ENCODE peak calls at places on chromosomes 13 and 19, in four cellular contexts. B is A549, M is K562, T is GM12878. R is an unnamed sample.

GRCh38 chr19:1366899-1367870 is 16.5 kb upstream of the NDUFS7 start:
- DNase-seq in T (no peak), M (no peak), B (no peak), R (no peak)

GRCh38 chr13:25046274-25046984 is 49.5 kb upstream of the PABPC3 start:
- DNase-seq in B (no peak), T (no peak), M (no peak), R (no peak)

GRCh38 chr13:76836311-76836710 is 49.9 kb downstream of the KCTD12 start:
- DNase-seq in M (no peak), T (no peak), B (no peak), R (no peak)

GRCh38 chr13:99218969-99219368 is 18.3 kb downstream of the UBAC2 start:
- DNase-seq in T (peak), M (no peak), B (no peak), R (no peak)

GRCh38 chr13:40974460-40975407 is 44.4 kb downstream of the ELF1 start:
- DNase-seq in B (peak), M (peak), T (no peak), R (peak)

GRCh38 chr13:105139380-105140285 is 1395.8 kb downstream of the EFNB2 start:
- DNase-seq in M (no peak), T (peak), B (peak), R (peak)

GRCh38 chr13:30466841-30467252 is 1.1 kb upstream of the HMGB1 start:
- DNase-seq in M (no peak), T (no peak), B (no peak), R (no peak)

GRCh38 chr13:110126391-110126961 is 180.5 kb downstream of the COL4A1 start:
- DNase-seq in T (no peak), M (no peak), B (peak), R (no peak)

GRCh38 chr13:66659291-66660012 is 570.7 kb downstream of the PCDH9 start:
- DNase-seq in T (no peak), B (peak), M (no peak), R (no peak)

GRCh38 chr19:31274266-31274963 is 74.8 kb downstream of the TSHZ3 start:
- DNase-seq in T (no peak), B (no peak), M (no peak), R (no peak)

GRCh38 chr13:42140494-42140893 is 92.0 kb downstream of the DGKH start:
- DNase-seq in M (no peak), B (no peak), T (no peak), R (no peak)

GRCh38 chr13:51932231-51932630 is 70.5 kb downstream of the CCDC70 start:
- DNase-seq in B (no peak), T (no peak), M (no peak), R (no peak)

GRCh38 chr13:37127706-37128241 is 22.3 kb upstream of the CSNK1A1L start:
- DNase-seq in T (no peak), M (no peak), B (no peak), R (no peak)
- TF ChIP-seq POLR2AphosphoS2 in T (no peak), M (no peak), B (no peak), R (no peak)

GRCh38 chr19:42284066-42284501 is 15.0 kb downstream of the CIC start:
- DNase-seq in M (peak), B (peak), T (no peak), R (no peak)

GRCh38 chr19:42285546-42285945 is 16.4 kb upstream of the PRR19 start:
- DNase-seq in M (no peak), T (no peak), B (no peak), R (no peak)

GRCh38 chr19:42283248-42284065 is 14.4 kb downstream of the CIC start:
- DNase-seq in T (peak), B (peak), M (peak), R (peak)

GRCh38 chr19:42285988-42286348 is 16.0 kb upstream of the PRR19 start:
- DNase-seq in M (no peak), B (no peak), T (no peak), R (no peak)

DNA sequence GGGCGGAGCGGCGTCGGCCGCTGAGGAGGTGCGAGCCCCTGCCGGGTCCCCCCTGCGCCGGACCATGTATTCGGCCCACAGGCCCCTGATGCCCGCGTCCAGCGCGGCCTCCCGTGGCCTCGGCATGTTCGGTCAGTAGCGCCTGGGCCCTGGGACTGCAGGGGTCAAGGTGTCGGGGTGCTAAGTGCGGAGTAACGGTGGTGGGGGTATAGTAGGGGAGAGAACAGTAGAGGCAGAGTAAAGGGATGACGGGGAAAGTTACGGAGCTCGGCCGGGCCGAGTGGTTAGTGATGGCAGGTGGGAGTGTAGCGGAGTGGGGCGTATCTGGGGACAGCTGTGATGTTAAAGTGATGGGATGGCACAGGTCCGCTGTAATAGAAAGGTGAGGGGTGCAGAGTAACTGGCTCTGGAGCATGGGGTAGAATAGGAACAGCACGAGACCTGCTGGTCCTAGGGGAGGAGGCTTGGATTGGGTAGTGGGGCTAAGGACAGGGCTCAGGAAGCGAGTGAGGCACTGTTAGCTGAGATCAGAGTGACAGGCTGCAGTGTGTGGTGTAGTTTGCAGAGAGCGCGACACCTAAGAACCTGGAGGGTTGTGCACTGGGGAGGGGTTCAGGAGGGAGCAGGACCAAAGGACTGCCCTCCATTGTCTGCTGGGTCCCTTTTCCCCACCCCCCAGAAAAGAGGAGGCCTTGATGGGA is 15.7 kb downstream of the CIC start:
- DNase-seq in T (no peak), M (no peak), B (no peak), R (no peak)
- TF ChIP-seq POLR2AphosphoS2 in T (no peak), M (no peak), B (no peak), R (no peak)

DNA sequence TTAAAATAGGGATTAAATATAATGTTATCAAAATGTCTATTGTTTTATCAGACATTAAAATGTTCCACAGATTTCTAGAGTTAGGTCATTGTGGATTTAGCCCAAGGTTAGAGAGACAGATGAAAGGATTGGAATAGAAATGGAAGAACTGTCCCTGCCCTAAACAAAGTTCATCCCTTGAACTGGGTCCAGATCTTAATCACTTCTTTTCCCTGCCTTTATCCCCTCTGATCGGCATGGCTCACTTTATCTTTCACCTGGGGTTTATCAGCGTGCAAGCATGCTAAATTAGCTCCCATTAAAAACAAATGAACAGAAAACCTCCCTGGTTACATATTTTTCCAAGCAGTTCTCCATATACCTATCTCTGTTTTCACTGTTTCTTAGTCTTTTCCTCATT is 23.4 kb upstream of the ARGLU1 start:
- DNase-seq in T (no peak), M (no peak), B (no peak), R (peak)
- TF ChIP-seq POLR2AphosphoS2 in T (no peak), M (no peak), B (no peak), R (no peak)

GRCh38 chr19:56504581-56504980 is 3.1 kb upstream of the ZNF471 start:
- DNase-seq in M (no peak), B (no peak), T (no peak), R (no peak)
- TF ChIP-seq POLR2AphosphoS2 in M (no peak), B (no peak), T (no peak), R (no peak)

GRCh38 chr13:46641274-46642081 is 88.5 kb downstream of the LRCH1 start:
- DNase-seq in T (no peak), B (no peak), M (no peak), R (no peak)

GRCh38 chr13:46638262-46638661 is 85.3 kb downstream of the LRCH1 start:
- DNase-seq in T (no peak), B (no peak), M (no peak), R (no peak)

GRCh38 chr13:46640843-46641242 is 87.9 kb downstream of the LRCH1 start:
- DNase-seq in T (no peak), M (no peak), B (no peak), R (no peak)

GRCh38 chr13:46637213-46637612 is 84.2 kb downstream of the LRCH1 start:
- DNase-seq in T (no peak), M (no peak), B (no peak), R (no peak)

DNA sequence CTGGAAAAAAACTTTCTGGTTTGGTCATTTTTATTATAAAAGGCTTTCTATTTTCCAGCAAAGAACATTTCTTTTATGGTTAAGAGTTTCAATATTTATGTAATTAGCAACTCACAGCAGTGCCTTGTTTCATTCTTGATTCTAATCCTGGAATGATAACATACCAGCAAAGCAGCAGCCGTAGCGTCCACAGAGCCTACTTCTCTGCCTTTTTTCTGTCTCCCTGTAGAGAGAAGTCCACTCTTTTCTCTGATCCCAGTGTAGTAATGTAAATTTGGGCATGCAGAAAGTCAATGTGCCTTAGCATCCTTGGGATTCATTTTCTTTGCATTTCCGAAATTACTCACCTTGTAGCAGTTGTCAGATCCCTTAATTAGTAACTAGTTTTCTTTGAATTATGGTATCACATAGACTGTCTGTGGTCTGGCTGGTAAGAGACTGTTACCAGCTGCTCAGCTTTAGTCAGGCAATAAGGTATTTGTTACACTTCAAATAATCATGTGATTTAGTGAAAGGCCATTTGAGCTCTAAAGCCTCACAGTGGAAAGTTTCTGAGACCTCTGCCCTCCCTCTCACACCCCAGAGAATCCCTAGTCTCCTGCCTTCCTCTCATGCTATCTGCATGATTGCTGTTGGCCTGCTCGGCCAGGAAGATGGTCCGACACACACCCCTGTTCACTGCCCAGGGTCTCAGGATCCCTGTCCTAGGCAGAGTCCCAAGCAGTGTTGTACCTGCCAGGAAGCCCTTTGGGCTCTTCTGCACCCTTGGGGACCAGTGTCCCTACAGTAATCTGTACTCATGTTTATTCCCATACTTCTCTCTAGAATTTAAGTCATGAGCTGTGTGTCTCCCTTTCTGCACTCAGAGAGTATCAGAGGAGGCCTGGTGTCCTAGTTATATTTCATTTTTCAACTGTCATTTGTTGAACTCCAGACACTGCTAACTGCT is 86.3 kb downstream of the LRCH1 start:
- DNase-seq in T (peak), M (no peak), B (no peak), R (peak)
- TF ChIP-seq POLR2AphosphoS2 in T (no peak), M (no peak), B (no peak), R (no peak)

DNA sequence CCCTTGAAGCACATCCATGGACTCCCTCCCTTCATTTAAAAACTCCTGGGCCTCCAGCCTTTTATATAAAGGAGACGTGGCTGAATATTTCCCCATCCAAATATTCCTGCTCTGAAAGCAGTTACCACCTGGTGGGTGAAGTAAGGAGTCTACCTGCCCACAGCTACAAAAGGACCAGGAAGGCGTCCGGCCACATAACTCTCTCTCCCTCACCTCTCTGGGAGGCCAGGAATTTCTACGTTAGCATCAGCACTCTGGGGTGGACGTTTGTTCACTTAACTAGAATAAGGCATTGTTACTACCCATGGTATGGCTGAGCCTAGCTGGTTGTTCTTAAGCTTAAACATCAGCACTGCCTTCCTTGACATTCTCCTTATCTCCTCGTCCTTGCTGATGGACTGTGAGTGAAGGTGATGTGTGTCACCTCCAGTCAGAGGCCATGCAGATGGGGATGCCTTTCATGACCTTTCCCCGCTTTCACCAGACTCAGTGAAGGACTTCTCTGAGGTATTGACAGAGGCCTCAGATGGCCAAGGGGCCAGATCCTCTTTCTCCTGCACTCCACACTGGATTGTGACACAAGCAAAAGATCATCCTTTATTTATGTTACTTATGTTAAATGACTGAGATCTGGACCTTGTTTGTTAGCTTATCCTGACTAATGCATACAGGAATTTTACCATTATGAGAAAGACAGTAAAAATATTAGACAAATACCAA is 22.2 kb upstream of the KPNA3 start:
- DNase-seq in B (no peak), M (no peak), T (no peak), R (peak)
- TF ChIP-seq POLR2AphosphoS2 in B (no peak), M (no peak), T (no peak), R (no peak)

R was measured in HepG2.